ENCODE peak calls at places on chromosomes 7 and 10, in nine cellular contexts. T, D, I, N, A, Z, J, S and K are unnamed samples.

GRCh38 chr10:30579554-30579953 is 50.0 kb downstream of the LYZL2 start:
- DNase-seq in T (no peak), D (no peak), I (peak), N (no peak), A (no peak), Z (no peak), J (no peak), S (no peak), K (no peak)

GRCh38 chr7:157490465-157490912 is 153.7 kb downstream of the DNAJB6 start:
- DNase-seq in T (no peak), D (peak), I (no peak), N (no peak), A (peak), Z (no peak), J (no peak), S (no peak), K (no peak)

GRCh38 chr7:128020161-128020560 is 11.1 kb downstream of the LRRC4 start:
- DNase-seq in T (no peak), D (peak), I (peak), N (no peak), A (peak), Z (no peak), J (peak), S (no peak), K (peak)

GRCh38 chr7:77349141-77349540 is 67.0 kb downstream of the GSAP start:
- DNase-seq in T (no peak), D (no peak), I (no peak), N (no peak), A (no peak), Z (no peak), J (no peak), S (no peak), K (no peak)

GRCh38 chr10:78972160-78972946 is 96.4 kb upstream of the ZMIZ1 start:
- DNase-seq in T (peak), D (peak), I (peak), N (peak), A (no peak), Z (no peak), J (peak), S (peak), K (peak)

GRCh38 chr7:83011954-83012353 is 150.7 kb downstream of the PCLO start:
- DNase-seq in T (no peak), D (no peak), I (no peak), N (no peak), A (no peak), Z (no peak), J (no peak), S (no peak), K (no peak)

GRCh38 chr10:89278034-89278535 is 23.8 kb upstream of the IFIT2 start:
- DNase-seq in T (no peak), D (peak), I (peak), N (peak), A (no peak), Z (no peak), J (no peak), S (no peak), K (no peak)

GRCh38 chr10:14220026-14220425 is 110.7 kb downstream of the FRMD4A start:
- DNase-seq in T (no peak), D (no peak), I (no peak), N (no peak), A (no peak), Z (no peak), J (no peak), S (no peak), K (no peak)

GRCh38 chr10:23777153-23777552 is 338.3 kb downstream of the OTUD1 start:
- DNase-seq in T (no peak), D (no peak), I (no peak), N (no peak), A (no peak), Z (no peak), J (no peak), S (no peak), K (no peak)

GRCh38 chr10:116398224-116398623 is 29.4 kb upstream of the PNLIPRP3 start:
- DNase-seq in T (no peak), D (no peak), I (no peak), N (no peak), A (no peak), Z (no peak), J (no peak), S (no peak), K (peak)

GRCh38 chr10:32577448-32577847 is 131.5 kb downstream of the CCDC7 start:
- DNase-seq in T (no peak), D (no peak), I (no peak), N (no peak), A (no peak), Z (no peak), J (no peak), S (no peak), K (no peak)